ENCODE peak calls at places on chromosomes 7 and 10, in ten cellular contexts. V is pancreas, M is stomach, S is bronchial epithelial cell, O is heart right ventricle, B is endodermal cell, A is HepG2, Z is right atrium auricular region, E is Karpas-422, U is brain microvascular endothelial cell. H is an unnamed sample.
A peak's percentile ranks its signal among the peaks of the same experiment; 100 is the strongest.

GRCh38 chr10:93065675-93066543 is 5.3 kb downstream of the CYP26C1 start:
- DNase-seq in V (no peak), M (no peak), S (no peak), O (no peak), B (peak; percentile 85), A (no peak), Z (peak; percentile 21), E (no peak), U (no peak), H (no peak)

GRCh38 chr10:79441433-79441832 is 4.0 kb downstream of the ZCCHC24 start:
- DNase-seq in V (no peak), M (no peak), S (no peak), O (no peak), B (no peak), A (no peak), Z (no peak), E (no peak), U (no peak), H (no peak)

GRCh38 chr7:56074371-56074791 is 10.3 kb downstream of the SUMF2 start:
- DNase-seq in V (peak; percentile 97), M (peak; percentile 97), S (peak; percentile 59), O (peak; percentile 89), B (peak; percentile 96), A (peak; percentile 68), Z (peak; percentile 90), E (peak; percentile 91), U (peak; percentile 79), H (no peak)

GRCh38 chr10:3755440-3756359 is 29.3 kb downstream of the KLF6 start:
- DNase-seq in V (no peak), M (no peak), S (no peak), O (no peak), B (peak; percentile 47), A (peak; percentile 71), Z (peak; percentile 79), E (no peak), U (peak; percentile 68), H (no peak)

GRCh38 chr7:130896898-130897514 is 163.0 kb upstream of the KLF14 start:
- DNase-seq in V (peak; percentile 74), M (peak; percentile 71), S (peak; percentile 60), O (peak; percentile 71), B (peak; percentile 90), A (peak; percentile 52), Z (no peak), E (peak; percentile 91), U (no peak), H (peak; percentile 39)

GRCh38 chr10:47113907-47114500 is 186.0 kb upstream of the GDF10 start:
- DNase-seq in V (no peak), M (no peak), S (no peak), O (no peak), B (peak; percentile 24), A (no peak), Z (no peak), E (no peak), U (no peak), H (no peak)

GRCh38 chr10:112858990-112859520 is 91.0 kb upstream of the TCF7L2 start:
- DNase-seq in V (no peak), M (no peak), S (no peak), O (no peak), B (no peak), A (no peak), Z (no peak), E (no peak), U (no peak), H (no peak)

GRCh38 chr10:47353351-47353750 is 5.2 kb downstream of the RBP3 start:
- DNase-seq in V (no peak), M (no peak), S (no peak), O (no peak), B (no peak), A (no peak), Z (no peak), E (no peak), U (no peak), H (no peak)

GRCh38 chr10:78566216-78567135 is 502.3 kb upstream of the ZMIZ1 start:
- DNase-seq in V (no peak), M (no peak), S (no peak), O (no peak), B (no peak), A (no peak), Z (no peak), E (no peak), U (no peak), H (no peak)

GRCh38 chr10:43137701-43137970 is 609 bp upstream of the CSGALNACT2 start:
- DNase-seq in V (no peak), M (no peak), S (no peak), O (peak; percentile 45), B (peak; percentile 77), A (peak; percentile 18), Z (peak; percentile 59), E (no peak), U (peak; percentile 46), H (peak; percentile 93)

GRCh38 chr7:84237533-84238173 is 43.1 kb upstream of the SEMA3A start:
- DNase-seq in V (no peak), M (no peak), S (peak; percentile 99), O (no peak), B (no peak), A (no peak), Z (no peak), E (no peak), U (peak; percentile 84), H (no peak)

DNA sequence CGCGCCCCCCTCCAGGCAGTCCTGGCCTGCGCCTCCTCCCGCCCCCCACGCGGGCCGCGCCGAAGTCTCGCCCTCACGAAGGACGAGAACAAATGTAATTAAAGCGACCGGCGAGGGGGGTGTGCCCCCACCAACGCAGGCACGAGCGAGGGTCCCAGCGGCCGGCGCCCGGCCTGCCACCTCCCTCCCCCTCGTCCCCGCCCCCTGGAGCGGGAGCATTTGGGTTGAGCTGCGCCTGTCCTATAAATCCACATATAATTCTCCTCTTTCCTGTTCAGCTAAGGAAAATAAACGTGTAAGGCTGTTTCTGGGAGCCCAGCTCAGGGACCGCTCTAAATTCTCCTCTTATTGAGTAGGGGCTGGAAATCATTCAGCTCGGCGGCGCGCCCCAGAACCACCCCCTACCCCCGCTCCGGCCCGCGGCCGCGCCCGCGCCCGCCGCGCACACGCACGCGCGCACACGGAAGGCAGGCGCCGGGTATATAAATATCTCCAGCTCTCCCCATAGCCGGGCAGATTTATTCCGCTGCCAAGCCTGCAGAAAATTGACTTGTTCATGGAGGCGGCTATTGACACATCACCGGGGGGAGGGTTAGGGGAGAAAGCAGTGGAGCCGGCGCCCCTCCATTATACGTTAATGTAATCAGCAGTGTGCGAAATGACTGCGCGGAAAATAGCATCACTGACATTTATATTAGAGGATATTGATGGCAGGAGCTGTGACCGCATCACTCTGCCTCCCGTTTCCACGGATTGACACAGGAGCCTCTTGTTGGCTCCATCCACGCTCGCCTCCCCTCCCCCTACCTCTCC is 61.6 kb upstream of the BTRC start:
- DNase-seq in V (no peak), M (no peak), S (no peak), O (peak; percentile 13), B (peak; percentile 58), A (no peak), Z (no peak), E (no peak), U (no peak), H (no peak)
- H3K27me3 ChIP-seq in V (no peaks in the 10 kb centered on the region), M (peaks cover 5% of the 10 kb centered on the region), S (peaks cover 45% of the 10 kb centered on the region), O (peaks cover 61% of the 10 kb centered on the region), B (peaks cover 87% of the 10 kb centered on the region), A (peaks cover 5% of the 10 kb centered on the region), Z (no peaks in the 10 kb centered on the region), E (no peaks in the 10 kb centered on the region), U (peaks cover 49% of the 10 kb centered on the region), H (peaks cover 18% of the 10 kb centered on the region)

GRCh38 chr7:81478664-81479063 is 291.2 kb downstream of the HGF start:
- DNase-seq in V (peak; percentile 77), M (peak; percentile 80), S (peak; percentile 59), O (no peak), B (no peak), A (peak; percentile 77), Z (no peak), E (no peak), U (no peak), H (no peak)

GRCh38 chr7:81488210-81488609 is 281.6 kb downstream of the HGF start:
- DNase-seq in V (no peak), M (no peak), S (peak; percentile 42), O (no peak), B (no peak), A (no peak), Z (no peak), E (no peak), U (no peak), H (no peak)

GRCh38 chr7:81487512-81487911 is 282.3 kb downstream of the HGF start:
- DNase-seq in V (no peak), M (no peak), S (no peak), O (no peak), B (no peak), A (no peak), Z (no peak), E (no peak), U (no peak), H (no peak)

GRCh38 chr7:81484266-81484665 is 285.6 kb downstream of the HGF start:
- DNase-seq in V (peak; percentile 25), M (no peak), S (no peak), O (peak; percentile 61), B (peak; percentile 72), A (peak; percentile 4), Z (peak; percentile 74), E (no peak), U (peak; percentile 85), H (no peak)

GRCh38 chr7:81482600-81483186 is 287.2 kb downstream of the HGF start:
- DNase-seq in V (no peak), M (no peak), S (peak; percentile 45), O (no peak), B (no peak), A (peak; percentile 4), Z (no peak), E (peak; percentile 67), U (no peak), H (no peak)
- H3K27me3 ChIP-seq in V (no peaks in the 10 kb centered on the region), M (no peaks in the 10 kb centered on the region), S (no peaks in the 10 kb centered on the region), O (no peaks in the 10 kb centered on the region), B (no peaks in the 10 kb centered on the region), A (no peaks in the 10 kb centered on the region), Z (no peaks in the 10 kb centered on the region), E (no peaks in the 10 kb centered on the region), U (no peaks in the 10 kb centered on the region), H (no peaks in the 10 kb centered on the region)

GRCh38 chr10:23198610-23198939 is 6.5 kb downstream of the PTF1A start:
- DNase-seq in V (no peak), M (no peak), S (no peak), O (no peak), B (no peak), A (no peak), Z (no peak), E (no peak), U (no peak), H (peak; percentile 78)
- H3K27me3 ChIP-seq in V (no peaks in the 10 kb centered on the region), M (peaks cover 24% of the 10 kb centered on the region), S (peaks cover 48% of the 10 kb centered on the region), O (peaks cover 100% of the 10 kb centered on the region), B (peaks cover 100% of the 10 kb centered on the region), A (peaks cover 1% of the 10 kb centered on the region), Z (peaks cover 12% of the 10 kb centered on the region), E (no peaks in the 10 kb centered on the region), U (peaks cover 85% of the 10 kb centered on the region), H (peaks cover 2% of the 10 kb centered on the region)

DNA sequence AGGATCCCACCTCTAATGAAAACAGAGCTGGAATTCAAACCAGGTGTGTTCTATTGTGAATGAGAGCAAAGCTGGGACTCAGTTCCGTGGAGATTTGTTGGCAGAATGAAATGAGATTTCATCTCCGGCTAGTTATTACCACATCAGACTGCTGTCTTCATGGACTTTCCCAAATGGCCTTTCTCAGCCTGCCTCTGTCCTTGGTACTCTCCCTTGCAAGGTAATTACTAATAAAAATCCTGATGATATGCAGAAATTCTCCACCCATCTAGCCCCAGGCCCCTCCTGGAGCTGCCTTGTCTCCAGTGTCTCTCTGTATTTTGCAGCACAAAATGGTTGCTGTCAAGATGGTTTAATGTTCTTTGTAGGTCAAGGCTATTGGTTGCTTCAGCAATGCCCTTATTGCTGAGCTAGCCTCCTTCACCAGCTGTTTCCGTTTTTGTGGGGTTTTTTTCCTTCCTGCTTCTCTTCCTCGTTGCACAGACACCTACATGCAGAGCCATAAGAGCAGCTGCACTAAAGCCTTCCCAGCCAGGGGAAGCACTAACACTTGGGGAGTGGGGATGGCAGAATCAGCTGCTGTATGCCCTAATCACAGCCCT is 185.0 kb upstream of the GHITM start:
- DNase-seq in V (no peak), M (no peak), S (no peak), O (no peak), B (no peak), A (no peak), Z (no peak), E (no peak), U (no peak), H (no peak)
- H3K27me3 ChIP-seq in V (no peaks in the 10 kb centered on the region), M (no peaks in the 10 kb centered on the region), S (no peaks in the 10 kb centered on the region), O (peaks cover 21% of the 10 kb centered on the region), B (no peaks in the 10 kb centered on the region), A (no peaks in the 10 kb centered on the region), Z (no peaks in the 10 kb centered on the region), E (no peaks in the 10 kb centered on the region), U (no peaks in the 10 kb centered on the region), H (no peaks in the 10 kb centered on the region)

H was measured in upper lobe of left lung.